ENCODE peak calls at places on chromosomes 12 and 14, in four cellular contexts. V is endodermal cell, U is heart left ventricle, O is lower lobe of right lung. A is an unnamed sample.

GRCh38 chr12:13727707-13728147 is 253.7 kb downstream of the GRIN2B start:
- DNase-seq in V (peak), U (no peak), O (no peak), A (peak)

GRCh38 chr12:124902916-124903315 is 11.5 kb downstream of the UBC start:
- DNase-seq in V (no peak), U (no peak), O (no peak), A (no peak)

GRCh38 chr12:116654216-116654743 is 83.6 kb downstream of the SPRING1 start:
- DNase-seq in V (no peak), U (no peak), O (no peak), A (no peak)

GRCh38 chr14:61417141-61417540 is 95.8 kb downstream of the PRKCH start:
- DNase-seq in V (no peak), U (no peak), O (no peak), A (no peak)

GRCh38 chr12:49893753-49894752 is 9.6 kb downstream of the FAIM2 start:
- DNase-seq in V (peak), U (peak), O (peak), A (peak)

GRCh38 chr14:73727181-73727580 is 13.0 kb upstream of the PNMA1 start:
- DNase-seq in V (no peak), U (no peak), O (no peak), A (no peak)

GRCh38 chr12:109451400-109451799 is 25.7 kb downstream of the KCTD10 start:
- DNase-seq in V (no peak), U (no peak), O (no peak), A (no peak)

GRCh38 chr14:92863281-92863680 is 59.7 kb upstream of the CHGA start:
- DNase-seq in V (no peak), U (no peak), O (no peak), A (no peak)

GRCh38 chr12:45425426-45425825 is 209.5 kb downstream of the ANO6 start:
- DNase-seq in V (no peak), U (no peak), O (no peak), A (no peak)

GRCh38 chr14:61344437-61345143 is 23.2 kb downstream of the PRKCH start:
- DNase-seq in V (no peak), U (no peak), O (no peak), A (no peak)

GRCh38 chr12:111248221-111248620 is 120.7 kb downstream of the PHETA1 start:
- DNase-seq in V (peak), U (no peak), O (peak), A (peak)

GRCh38 chr12:54891717-54892478 is 37.6 kb downstream of the MUCL1 start:
- DNase-seq in V (no peak), U (no peak), O (no peak), A (no peak)

GRCh38 chr12:59452259-59452658 is 143.6 kb upstream of the SLC16A7 start:
- DNase-seq in V (no peak), U (no peak), O (no peak), A (no peak)

GRCh38 chr12:120324841-120325417 is 2.6 kb downstream of the PLA2G1B start:
- DNase-seq in V (no peak), U (no peak), O (no peak), A (no peak)

GRCh38 chr12:107590369-107591094 is 95.1 kb upstream of the PWP1 start:
- DNase-seq in V (no peak), U (peak), O (no peak), A (no peak)

GRCh38 chr12:25280082-25280481 is 29.4 kb upstream of the KRAS start:
- DNase-seq in V (no peak), U (no peak), O (no peak), A (no peak)

GRCh38 chr12:98373019-98373554 is 142.3 kb upstream of the TMPO start:
- DNase-seq in V (peak), U (no peak), O (no peak), A (peak)

GRCh38 chr14:77040995-77041744 is 12.7 kb upstream of the IRF2BPL start:
- DNase-seq in V (peak), U (no peak), O (no peak), A (no peak)

GRCh38 chr14:24938593-24938992 is 111.4 kb downstream of the STXBP6 start:
- DNase-seq in V (no peak), U (no peak), O (no peak), A (no peak)

GRCh38 chr12:121697093-121697698 is 15.4 kb upstream of the TMEM120B start:
- DNase-seq in V (peak), U (no peak), O (no peak), A (peak)

GRCh38 chr12:27966870-27967269 is 5.7 kb downstream of the PTHLH start:
- DNase-seq in V (no peak), U (no peak), O (no peak), A (peak)

GRCh38 chr14:49634547-49635334 is at the start of gene DNAAF2:
- DNase-seq in V (peak), U (peak), O (peak), A (peak)

GRCh38 chr12:13204428-13204827 is 7.9 kb downstream of the EMP1 start:
- DNase-seq in V (peak), U (no peak), O (no peak), A (no peak)

GRCh38 chr12:96197503-96198272 is 3.5 kb downstream of the ELK3 start:
- DNase-seq in V (no peak), U (no peak), O (no peak), A (no peak)

GRCh38 chr12:96196781-96197180 is 2.6 kb downstream of the ELK3 start:
- DNase-seq in V (no peak), U (no peak), O (no peak), A (no peak)

GRCh38 chr12:96199465-96199864 is 5.3 kb downstream of the ELK3 start:
- DNase-seq in V (no peak), U (no peak), O (no peak), A (no peak)

GRCh38 chr12:96201272-96202227 is 7.4 kb downstream of the ELK3 start:
- DNase-seq in V (peak), U (no peak), O (no peak), A (no peak)

DNA sequence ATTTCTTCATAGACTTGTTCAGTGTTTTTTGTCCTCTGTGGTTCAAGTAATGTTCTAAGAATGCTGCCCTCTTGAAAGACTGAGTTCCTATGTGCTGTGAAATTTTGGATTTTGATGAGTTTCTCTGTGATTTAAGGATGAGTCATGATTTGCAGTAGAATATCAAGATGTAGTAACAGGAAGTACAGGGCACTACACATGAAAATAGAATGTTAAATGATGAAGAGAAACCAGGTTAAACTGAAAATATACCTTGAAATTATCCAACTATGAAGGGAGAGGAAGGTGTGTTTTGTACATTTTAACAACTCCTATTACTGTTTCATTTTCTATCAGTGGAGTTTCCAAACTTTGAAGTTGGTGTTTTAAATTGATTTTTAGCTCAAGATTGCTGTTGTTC is 4.8 kb downstream of the ELK3 start:
- DNase-seq in V (no peak), U (no peak), O (no peak), A (peak)
- H3K27ac ChIP-seq in V (no peak), U (no peak), O (no peak), A (peak)

DNA sequence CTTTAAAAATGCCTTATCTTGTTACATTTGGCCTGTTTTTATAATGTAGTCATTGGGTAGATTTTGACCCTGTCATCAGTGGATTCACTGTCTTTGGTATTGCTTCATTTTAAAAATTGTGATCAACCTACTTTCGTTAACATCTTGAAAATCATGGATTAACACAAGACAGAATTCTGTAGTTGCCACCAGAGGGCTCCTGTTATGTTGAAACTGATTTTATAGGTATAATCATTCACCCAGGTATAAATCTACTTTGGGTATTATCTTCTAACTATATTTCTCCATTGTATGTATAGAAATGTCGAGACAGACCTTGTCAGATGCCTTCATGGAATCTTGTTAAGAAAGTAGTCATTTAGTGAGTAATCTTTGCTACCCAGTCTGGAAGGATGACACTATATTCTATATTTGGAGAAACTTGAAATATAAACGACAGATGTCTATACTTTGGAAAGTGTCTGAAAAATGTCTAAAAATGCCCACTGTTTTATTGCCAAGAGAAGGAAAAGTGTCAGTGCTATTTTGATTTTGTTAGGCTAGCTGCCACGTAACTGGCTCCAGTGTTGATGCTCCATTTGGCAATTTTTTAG is 129.4 kb downstream of the PELI2 start:
- DNase-seq in V (no peak), U (no peak), O (no peak), A (no peak)
- TF ChIP-seq CTCF in V (peak), U (peak), O (no peak), A (peak)

DNA sequence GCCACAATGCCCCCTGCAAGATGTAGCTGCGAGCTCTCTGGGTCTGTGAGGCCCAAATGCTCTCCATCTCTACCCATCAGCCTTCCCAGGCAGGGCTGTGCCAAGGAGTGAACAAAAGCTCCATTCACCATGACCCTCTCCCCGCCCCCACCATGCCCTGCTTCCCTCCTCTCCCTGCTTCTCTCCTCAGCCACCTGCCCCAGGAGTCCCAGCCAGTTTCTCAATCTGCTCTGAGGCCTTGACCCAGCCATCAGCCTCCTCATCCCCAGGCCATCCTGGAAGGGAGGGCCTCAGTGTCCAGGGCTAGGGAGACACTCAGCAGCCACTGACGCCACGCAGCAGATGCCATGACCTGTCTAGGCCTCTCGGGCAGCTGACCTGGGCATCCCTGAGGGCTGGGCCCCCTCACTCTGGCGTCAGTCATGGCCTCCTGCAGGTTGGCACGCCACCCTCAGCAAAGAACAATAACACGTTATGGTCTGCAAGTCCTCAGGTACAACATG is 8.5 kb upstream of the KRT5 start:
- DNase-seq in V (peak), U (no peak), O (no peak), A (no peak)
- H3K27ac ChIP-seq in V (no peak), U (no peak), O (no peak), A (no peak)

DNA sequence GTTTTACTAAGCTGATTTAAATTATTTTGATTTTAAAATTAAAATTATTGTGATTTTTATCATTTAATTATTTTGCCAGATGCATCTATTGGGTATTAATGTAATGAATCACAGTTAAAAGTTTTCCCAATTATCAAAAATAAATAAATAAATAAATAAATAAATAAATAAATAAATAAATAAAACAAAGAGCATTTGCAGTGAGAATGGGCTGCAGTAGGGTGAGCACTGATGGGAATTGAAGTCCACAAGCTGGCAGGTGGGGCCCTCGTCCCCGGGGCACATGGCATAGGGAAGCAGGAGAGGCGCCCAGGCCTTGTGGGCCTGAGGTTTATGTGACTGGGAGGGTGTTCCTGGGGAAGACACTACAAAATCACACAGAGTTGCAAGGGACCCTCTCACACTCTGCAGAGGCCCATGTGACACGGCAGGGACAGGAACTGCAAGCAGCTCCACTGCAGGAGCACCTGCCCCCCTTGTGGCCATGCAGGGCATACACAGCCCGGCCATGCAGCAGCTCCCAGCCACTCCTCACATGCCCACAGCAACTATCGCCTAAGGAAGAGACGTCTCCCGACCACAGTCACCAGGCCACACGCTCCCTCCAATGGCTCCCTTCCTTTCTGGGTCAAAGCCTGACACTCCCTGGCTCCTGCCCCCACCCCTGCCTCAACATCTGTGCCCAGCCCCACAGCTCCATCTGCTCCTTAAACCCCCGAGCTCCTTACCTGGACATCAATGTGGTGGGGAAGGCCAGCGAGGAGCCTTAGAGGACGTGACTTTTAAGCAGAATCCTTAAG is 256.3 kb upstream of the SFSWAP start:
- DNase-seq in V (peak), U (no peak), O (no peak), A (peak)
- TF ChIP-seq CTCF in V (peak), U (peak), O (peak), A (peak)

A was measured in A673.